ENCODE peak calls at places on chromosome 12, in seven cellular contexts. One of them, this sample, is unnamed.

GRCh38 chr12:3820122-3820521 is 53.1 kb downstream of the PARP11 start:
- DNase-seq in T-helper 1 cell: no peak
- DNase-seq in transverse colon: no peak
- DNase-seq in HEK293T: no peak
- DNase-seq in stimulated activated naive CD4-positive, alpha-beta T cell: no peak
- DNase-seq in HT1080: peak
- DNase-seq in T47D: no peak
- DNase-seq in this sample: no peak

GRCh38 chr12:65881965-65882413 is 57.7 kb downstream of the HMGA2 start:
- DNase-seq in HT1080: no peak
- DNase-seq in stimulated activated naive CD4-positive, alpha-beta T cell: no peak
- DNase-seq in T-helper 1 cell: no peak
- DNase-seq in HEK293T: no peak
- DNase-seq in transverse colon: peak
- DNase-seq in T47D: peak
- DNase-seq in this sample: peak

GRCh38 chr12:105761075-105761474 is 377.7 kb downstream of the NUAK1 start:
- DNase-seq in HT1080: no peak
- DNase-seq in T47D: no peak
- DNase-seq in T-helper 1 cell: no peak
- DNase-seq in HEK293T: no peak
- DNase-seq in transverse colon: no peak
- DNase-seq in stimulated activated naive CD4-positive, alpha-beta T cell: no peak
- DNase-seq in this sample: no peak

GRCh38 chr12:14443531-14443930 is 78.0 kb downstream of the ATF7IP start:
- DNase-seq in transverse colon: no peak
- DNase-seq in T-helper 1 cell: no peak
- DNase-seq in HEK293T: no peak
- DNase-seq in HT1080: no peak
- DNase-seq in T47D: no peak
- DNase-seq in stimulated activated naive CD4-positive, alpha-beta T cell: no peak
- DNase-seq in this sample: no peak

GRCh38 chr12:5989621-5990020 is 44.6 kb upstream of the ANO2 start:
- DNase-seq in HEK293T: no peak
- DNase-seq in stimulated activated naive CD4-positive, alpha-beta T cell: no peak
- DNase-seq in transverse colon: no peak
- DNase-seq in HT1080: no peak
- DNase-seq in T-helper 1 cell: no peak
- DNase-seq in T47D: no peak
- DNase-seq in this sample: no peak

GRCh38 chr12:122072031-122072970 is 6.3 kb upstream of the MLXIP start:
- DNase-seq in HEK293T: peak
- DNase-seq in T47D: peak
- DNase-seq in transverse colon: no peak
- DNase-seq in HT1080: peak
- DNase-seq in stimulated activated naive CD4-positive, alpha-beta T cell: no peak
- DNase-seq in T-helper 1 cell: no peak
- DNase-seq in this sample: no peak

GRCh38 chr12:52146822-52147366 is 44.9 kb downstream of the KRT80 start:
- DNase-seq in T-helper 1 cell: no peak
- DNase-seq in HT1080: no peak
- DNase-seq in transverse colon: no peak
- DNase-seq in HEK293T: no peak
- DNase-seq in T47D: no peak
- DNase-seq in stimulated activated naive CD4-positive, alpha-beta T cell: no peak
- DNase-seq in this sample: no peak

GRCh38 chr12:2488596-2488995 is 306.2 kb upstream of the FKBP4 start:
- DNase-seq in HT1080: no peak
- DNase-seq in HEK293T: no peak
- DNase-seq in T-helper 1 cell: no peak
- DNase-seq in stimulated activated naive CD4-positive, alpha-beta T cell: no peak
- DNase-seq in transverse colon: no peak
- DNase-seq in T47D: no peak
- DNase-seq in this sample: no peak

GRCh38 chr12:92403210-92404175 is 257.8 kb upstream of the BTG1 start:
- DNase-seq in stimulated activated naive CD4-positive, alpha-beta T cell: peak
- DNase-seq in T47D: no peak
- DNase-seq in T-helper 1 cell: peak
- DNase-seq in transverse colon: peak
- DNase-seq in HT1080: no peak
- DNase-seq in HEK293T: no peak
- DNase-seq in this sample: peak

GRCh38 chr12:53345486-53346195 is 9.5 kb upstream of the SP7 start:
- DNase-seq in stimulated activated naive CD4-positive, alpha-beta T cell: no peak
- DNase-seq in T47D: no peak
- DNase-seq in HEK293T: no peak
- DNase-seq in HT1080: no peak
- DNase-seq in transverse colon: no peak
- DNase-seq in T-helper 1 cell: no peak
- DNase-seq in this sample: no peak

GRCh38 chr12:101612162-101612916 is 17.6 kb downstream of the MYBPC1 start:
- DNase-seq in T-helper 1 cell: no peak
- DNase-seq in HT1080: no peak
- DNase-seq in T47D: no peak
- DNase-seq in transverse colon: no peak
- DNase-seq in stimulated activated naive CD4-positive, alpha-beta T cell: no peak
- DNase-seq in HEK293T: no peak
- DNase-seq in this sample: no peak

GRCh38 chr12:57085999-57086950 is 2.6 kb upstream of the NAB2 start:
- DNase-seq in T47D: peak
- DNase-seq in T-helper 1 cell: peak
- DNase-seq in HT1080: peak
- DNase-seq in transverse colon: peak
- DNase-seq in HEK293T: peak
- DNase-seq in stimulated activated naive CD4-positive, alpha-beta T cell: peak
- DNase-seq in this sample: peak

GRCh38 chr12:1054103-1054838 is 63.2 kb downstream of the ERC1 start:
- DNase-seq in T47D: peak
- DNase-seq in stimulated activated naive CD4-positive, alpha-beta T cell: no peak
- DNase-seq in T-helper 1 cell: no peak
- DNase-seq in HEK293T: no peak
- DNase-seq in transverse colon: no peak
- DNase-seq in HT1080: no peak
- DNase-seq in this sample: no peak

This sample was measured in GM13976.